ENCODE peak calls at places on chromosomes 16 and 17, in ten cellular contexts. H is tibial nerve, G is transverse colon, R is stomach, O is testis, V is uterus, S is IMR-90, N is ovary, B is suprapubic skin, F is prostate gland. T is an unnamed sample.

GRCh38 chr17:73291260-73291801 is 20.5 kb downstream of the CDC42EP4 start:
- DNase-seq in S (peak; percentile 86), V (peak; percentile 68), R (peak; percentile 73), B (no peak), F (no peak), O (no peak), N (peak; percentile 66), H (peak; percentile 75), G (peak; percentile 76), T (no peak)

GRCh38 chr17:4365628-4366311 is 705 bp downstream of the UBE2G1 start:
- DNase-seq in F (peak; percentile 34), H (no peak), S (no peak), B (peak; percentile 79), R (no peak), N (peak; percentile 44), G (peak; percentile 44), O (peak; percentile 65), V (peak; percentile 41), T (no peak)

GRCh38 chr16:86772671-86773338 is 194.5 kb downstream of the FOXL1 start:
- DNase-seq in S (peak; percentile 58), F (no peak), G (no peak), B (no peak), N (no peak), O (no peak), V (no peak), H (no peak), R (no peak), T (peak; percentile 73)

GRCh38 chr17:29909604-29910003 is 20.4 kb downstream of the SSH2 start:
- DNase-seq in V (no peak), N (no peak), R (no peak), H (no peak), B (no peak), S (peak; percentile 52), O (no peak), F (no peak), G (no peak), T (no peak)

GRCh38 chr17:49439673-49440571 is 25.2 kb upstream of the PHB1 start:
- DNase-seq in H (no peak), R (no peak), N (no peak), F (no peak), O (no peak), V (no peak), B (peak; percentile 67), S (peak; percentile 37), G (no peak), T (peak; percentile 72)

GRCh38 chr17:46046957-46047356 is 47.9 kb downstream of the STH start:
- DNase-seq in F (no peak), N (no peak), B (no peak), V (no peak), H (no peak), R (no peak), G (no peak), S (peak; percentile 24), O (no peak), T (no peak)

GRCh38 chr16:27639588-27640276 is 89.8 kb downstream of the KATNIP start:
- DNase-seq in S (peak; percentile 65), G (no peak), V (no peak), B (no peak), H (peak; percentile 38), O (peak; percentile 56), R (no peak), N (no peak), F (peak; percentile 33), T (no peak)

GRCh38 chr16:62363451-62363850 is 327.2 kb upstream of the CDH8 start:
- DNase-seq in S (no peak), B (no peak), H (no peak), G (no peak), N (no peak), O (no peak), V (no peak), F (no peak), R (no peak), T (no peak)

GRCh38 chr16:3566990-3567389 is 10.2 kb downstream of the NLRC3 start:
- DNase-seq in H (no peak), B (no peak), G (no peak), O (no peak), V (no peak), S (no peak), N (no peak), F (no peak), R (no peak), T (no peak)

GRCh38 chr16:3562914-3563480 is 14.2 kb downstream of the NLRC3 start:
- DNase-seq in G (no peak), F (no peak), V (no peak), B (no peak), R (no peak), H (no peak), S (no peak), N (no peak), O (no peak), T (no peak)

GRCh38 chr16:3564889-3565141 is 12.4 kb downstream of the NLRC3 start:
- DNase-seq in F (no peak), H (no peak), N (no peak), S (no peak), G (no peak), R (no peak), B (no peak), V (no peak), O (no peak), T (no peak)

GRCh38 chr16:3564130-3564888 is 12.9 kb downstream of the NLRC3 start:
- DNase-seq in F (no peak), N (no peak), O (no peak), R (no peak), S (no peak), H (no peak), G (no peak), B (no peak), V (no peak), T (no peak)

GRCh38 chr16:3561626-3562025 is 15.6 kb downstream of the NLRC3 start:
- DNase-seq in G (no peak), N (no peak), S (no peak), B (no peak), F (no peak), H (no peak), R (no peak), O (no peak), V (no peak), T (no peak)
- TF ChIP-seq POLR2A in G (no peak), N (no peak), S (no peak), B (no peak), F (no peak), H (no peak), R (no peak), O (no peak), V (no peak), T (no peak)

DNA sequence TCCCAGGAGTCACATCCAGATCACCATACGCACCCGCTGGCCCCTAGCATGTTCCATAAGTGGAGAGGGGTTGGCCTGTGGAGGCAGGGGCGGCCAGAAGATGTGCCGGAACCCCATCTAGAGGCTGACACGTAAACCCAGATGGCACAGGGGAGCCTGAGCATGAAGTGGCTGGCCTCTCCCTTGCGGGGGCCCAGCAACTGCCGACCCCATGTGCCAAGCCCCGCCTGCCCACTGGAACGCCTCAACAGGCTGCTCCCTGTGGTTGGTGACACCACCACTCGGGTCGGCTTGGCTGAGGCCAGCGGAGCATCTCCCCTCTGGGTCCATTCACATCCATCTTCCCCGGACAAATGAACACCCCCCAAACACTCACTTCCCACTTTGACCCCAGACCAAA is 9.5 kb downstream of the BCAR1 start:
- DNase-seq in S (no peak), B (no peak), G (no peak), H (no peak), F (no peak), N (no peak), V (no peak), O (no peak), R (no peak), T (no peak)
- H3K4me1 ChIP-seq in S (peaks cover 52% of the 10 kb centered on the region), B (peaks cover 66% of the 10 kb centered on the region), G (peaks cover 50% of the 10 kb centered on the region), H (peaks cover 97% of the 10 kb centered on the region), F (peaks cover 36% of the 10 kb centered on the region), N (peaks cover 40% of the 10 kb centered on the region), V (peaks cover 65% of the 10 kb centered on the region), O (peaks cover 83% of the 10 kb centered on the region), R (peaks cover 69% of the 10 kb centered on the region), T (peaks cover 47% of the 10 kb centered on the region)

GRCh38 chr16:1344499-1344898 is 7.2 kb downstream of the TSR3 start:
- DNase-seq in S (no peak), N (no peak), H (no peak), F (no peak), B (no peak), V (no peak), G (no peak), O (no peak), R (no peak), T (no peak)

GRCh38 chr16:1341495-1342388 is 8.3 kb downstream of the BAIAP3 start:
- DNase-seq in F (no peak), N (no peak), V (no peak), O (no peak), R (no peak), B (no peak), H (no peak), G (no peak), S (no peak), T (no peak)

GRCh38 chr16:1342526-1343427 is 8.9 kb downstream of the TSR3 start:
- DNase-seq in R (peak; percentile 98), S (peak; percentile 82), V (peak; percentile 71), B (peak; percentile 97), O (peak; percentile 98), H (peak; percentile 77), N (peak; percentile 47), G (peak; percentile 99), F (peak; percentile 97), T (peak; percentile 98)

GRCh38 chr16:1345087-1345486 is 6.6 kb downstream of the TSR3 start:
- DNase-seq in G (no peak), O (peak; percentile 62), R (no peak), N (no peak), H (no peak), B (no peak), V (no peak), S (no peak), F (no peak), T (no peak)

DNA sequence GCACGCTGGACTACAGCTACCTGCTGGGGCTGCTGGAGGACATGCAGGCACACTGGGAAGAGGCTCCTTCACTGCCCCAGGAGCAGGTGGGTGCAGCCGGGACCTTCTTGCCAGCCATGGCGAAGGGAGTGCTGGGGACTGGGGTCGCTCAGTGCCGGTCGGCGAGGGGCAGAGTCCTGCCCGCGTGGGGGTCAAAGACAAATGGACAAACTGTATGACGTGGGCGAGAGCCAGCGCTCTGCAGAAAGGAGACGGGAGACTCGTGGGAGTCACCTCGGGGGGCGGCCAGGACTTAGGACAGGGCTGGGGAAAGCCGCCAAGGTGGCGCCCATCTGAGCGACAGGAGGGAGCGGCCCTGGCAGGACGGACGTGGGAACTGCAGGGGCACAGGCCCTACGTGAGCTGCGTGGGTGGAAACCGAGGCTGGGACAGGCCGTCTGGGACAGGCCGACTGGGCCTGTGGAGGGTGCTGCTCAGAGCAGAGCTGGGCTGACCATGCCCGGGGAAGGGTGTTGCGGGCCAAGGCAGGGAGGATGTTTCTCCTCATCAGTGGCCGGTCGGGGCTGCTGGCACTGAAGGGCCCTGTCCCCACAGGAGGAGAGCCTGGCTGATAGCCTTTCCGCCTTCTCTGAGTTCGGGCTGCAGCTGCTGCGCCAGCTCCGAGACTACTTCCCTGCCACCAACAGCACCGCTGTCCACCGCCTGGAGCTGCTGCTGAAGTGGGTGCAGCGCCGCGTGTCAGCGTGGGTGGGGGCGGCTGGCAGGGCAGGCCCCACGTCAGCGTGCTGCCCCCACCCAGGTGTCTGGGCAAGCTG is 8.0 kb downstream of the TSR3 start:
- DNase-seq in V (no peak), S (no peak), G (no peak), R (no peak), N (no peak), B (no peak), F (no peak), H (no peak), O (peak; percentile 46), T (no peak)
- TF ChIP-seq CTCF in V (no peak), S (no peak), G (no peak), R (no peak), N (no peak), B (no peak), F (no peak), H (no peak), O (no peak), T (no peak)

GRCh38 chr16:1414532-1415265 is at the start of gene UNKL:
- DNase-seq in O (peak; percentile 76), R (peak; percentile 84), B (no peak), H (peak; percentile 48), V (peak; percentile 83), N (peak; percentile 81), G (peak; percentile 85), F (peak; percentile 64), S (peak; percentile 43), T (no peak)
- TF ChIP-seq POLR2A in O (no peak), R (no peak), B (no peak), H (peak; percentile 32), V (no peak), N (no peak), G (no peak), F (no peak), S (no peak), T (no peak)